ENCODE peak calls at places on chromosome 12, in eight cellular contexts. Z is psoas muscle, U is hepatocyte, O is pancreas, K is fibroblast of lung, T is tibial artery, J is SK-N-SH, G is transverse colon. Q is an unnamed sample. For H3K36me3 and H3K9me3, the result is how much of the 10 kb centered on the place peaks cover.

GRCh38 chr12:58393152-58393551 is 451.8 kb downstream of the ATP23 start:
- DNase-seq in Z (no peak), K (no peak), O (no peak), T (no peak), U (no peak), J (no peak), G (no peak), Q (no peak)

GRCh38 chr12:4134833-4135597 is 138.5 kb upstream of the CCND2 start:
- DNase-seq in K (no peak), T (no peak), O (no peak), G (no peak), Z (no peak), U (no peak), J (no peak), Q (no peak)

GRCh38 chr12:78120866-78121590 is 290.3 kb downstream of the NAV3 start:
- DNase-seq in T (no peak), U (no peak), O (no peak), J (peak), Z (no peak), K (peak), G (no peak), Q (no peak)

GRCh38 chr12:63419119-63419518 is 249.2 kb downstream of the DPY19L2 start:
- DNase-seq in J (no peak), Z (no peak), G (peak), T (no peak), O (no peak), U (peak), K (no peak), Q (no peak)

GRCh38 chr12:48109424-48109823 is 3.5 kb upstream of the SENP1 start:
- DNase-seq in T (no peak), G (no peak), U (no peak), Z (no peak), J (no peak), K (no peak), O (no peak), Q (no peak)

GRCh38 chr12:19709889-19710288 is 270.6 kb downstream of the AEBP2 start:
- DNase-seq in O (no peak), T (no peak), U (no peak), G (no peak), J (no peak), Z (no peak), K (no peak), Q (no peak)

GRCh38 chr12:55996715-55997534 is at the start of gene SUOX:
- DNase-seq in K (peak), O (peak), T (peak), Z (peak), G (peak), U (peak), J (peak), Q (peak)

GRCh38 chr12:55996201-55996714 is 818 bp upstream of the SUOX start:
- DNase-seq in J (peak), Z (peak), G (peak), O (no peak), T (peak), U (peak), K (peak), Q (peak)

GRCh38 chr12:2940564-2940963 is 18.6 kb upstream of the TEAD4 start:
- DNase-seq in G (no peak), Z (no peak), K (peak), O (no peak), J (no peak), U (no peak), T (no peak), Q (no peak)

GRCh38 chr12:106416273-106416672 is 58.7 kb downstream of the POLR3B start:
- DNase-seq in O (no peak), K (no peak), U (no peak), G (no peak), Z (no peak), J (no peak), T (no peak), Q (no peak)

GRCh38 chr12:69430942-69431603 is 39.1 kb upstream of the FRS2 start:
- DNase-seq in J (no peak), O (no peak), Z (no peak), T (no peak), G (no peak), K (no peak), U (no peak), Q (no peak)

GRCh38 chr12:107605293-107605692 is 80.3 kb upstream of the PWP1 start:
- DNase-seq in K (no peak), J (no peak), U (no peak), G (no peak), T (no peak), O (no peak), Z (no peak), Q (no peak)
- H3K36me3 ChIP-seq in K (under half), J (under half), U (under half), G (under half), T (under half), O (under half), Z (under half), Q (under half)

DNA sequence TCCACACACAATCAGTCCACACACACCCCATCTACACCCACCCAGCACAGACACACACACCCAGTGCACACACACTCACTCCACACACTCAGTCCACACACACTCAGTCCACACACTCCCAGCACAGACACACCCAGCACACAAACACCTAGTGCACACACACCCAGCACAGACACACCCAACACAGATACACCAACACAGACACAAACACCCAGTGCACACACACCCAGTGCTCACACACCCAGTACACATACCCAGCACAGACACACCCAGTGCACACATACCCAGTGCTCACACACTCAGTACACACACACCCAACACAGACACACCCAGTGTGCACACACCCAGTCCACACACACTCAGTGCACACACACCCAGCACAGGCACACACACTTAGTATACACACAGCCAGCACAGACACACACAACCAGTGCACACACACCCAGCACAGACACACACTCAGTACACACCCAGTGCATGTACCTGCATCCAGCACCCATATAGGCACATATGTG is 63.8 kb downstream of the ADGRD1 start:
- DNase-seq in K (no peak), U (no peak), O (no peak), G (no peak), Z (no peak), T (no peak), J (no peak), Q (no peak)
- H3K9me3 ChIP-seq in K (under half), U (under half), O (under half), G (under half), Z (under half), T (under half), J (under half), Q (under half)

GRCh38 chr12:109580684-109581333 is 7.2 kb downstream of the MVK start:
- DNase-seq in K (no peak), T (no peak), Z (no peak), O (no peak), J (no peak), G (no peak), U (no peak), Q (no peak)
- H3K36me3 ChIP-seq in K (under half), T (under half), Z (under half), O (under half), J (under half), G (under half), U (under half), Q (half or more)

DNA sequence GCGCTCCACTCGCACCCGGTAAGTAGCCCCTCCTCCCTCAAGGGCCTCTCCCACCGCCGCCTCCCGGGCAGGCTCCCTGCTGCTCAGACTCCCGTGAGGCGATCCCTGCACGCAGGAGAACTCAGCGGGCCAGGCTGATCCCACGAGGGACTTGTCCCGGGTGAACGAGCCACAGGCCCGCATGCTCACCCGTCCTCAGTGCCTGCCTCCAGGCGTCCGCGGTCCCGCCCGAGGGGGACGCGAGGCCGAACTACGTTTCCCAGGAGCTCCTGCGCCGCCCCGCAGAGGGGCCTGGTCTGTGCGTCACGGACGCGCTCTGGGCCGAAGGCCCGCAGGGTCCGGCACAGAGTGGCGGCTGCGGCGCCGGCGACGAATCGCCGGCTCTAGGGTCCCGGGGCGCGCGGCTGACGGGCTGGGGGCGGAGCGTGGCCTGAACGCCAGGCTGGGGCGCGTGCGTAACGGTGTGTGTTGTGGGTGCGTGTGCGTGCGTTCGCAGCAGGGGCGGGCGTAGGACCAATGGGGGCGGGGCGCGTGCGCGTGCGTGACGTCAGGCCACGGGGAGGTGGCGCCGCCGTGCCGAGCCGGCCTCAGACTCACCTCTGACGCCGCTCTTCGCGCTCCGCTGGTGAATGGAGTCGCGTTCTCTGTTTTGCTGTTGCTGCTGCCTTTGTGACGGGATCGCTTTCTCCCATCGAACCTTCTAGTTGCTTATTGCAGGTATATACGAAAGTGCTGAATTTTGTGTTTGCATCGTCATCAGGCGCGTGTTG is at the start of the genes ZNF10 and ZNF891:
- DNase-seq in K (peak), O (peak), U (peak), J (peak), G (peak), T (peak), Z (peak), Q (peak)
- H3K9me3 ChIP-seq in K (under half), O (under half), U (under half), J (under half), G (half or more), T (under half), Z (half or more), Q (half or more)

GRCh38 chr12:67638694-67639093 is 9.9 kb upstream of the DYRK2 start:
- DNase-seq in O (no peak), U (no peak), Z (no peak), J (no peak), G (no peak), K (no peak), T (no peak), Q (no peak)

GRCh38 chr12:67633708-67634107 is 14.8 kb upstream of the DYRK2 start:
- DNase-seq in O (no peak), G (no peak), Z (no peak), U (no peak), T (peak), K (no peak), J (no peak), Q (no peak)

GRCh38 chr12:67640863-67641262 is 7.7 kb upstream of the DYRK2 start:
- DNase-seq in Z (no peak), K (no peak), J (no peak), G (no peak), T (no peak), O (no peak), U (peak), Q (no peak)

GRCh38 chr12:67634167-67634793 is 14.3 kb upstream of the DYRK2 start:
- DNase-seq in T (peak), J (no peak), K (no peak), U (no peak), O (no peak), Z (no peak), G (no peak), Q (no peak)

GRCh38 chr12:67637718-67638117 is 10.8 kb upstream of the DYRK2 start:
- DNase-seq in K (no peak), O (no peak), G (no peak), U (no peak), T (no peak), J (no peak), Z (no peak), Q (no peak)
- H3K36me3 ChIP-seq in K (under half), O (under half), G (under half), U (under half), T (under half), J (under half), Z (under half), Q (under half)

DNA sequence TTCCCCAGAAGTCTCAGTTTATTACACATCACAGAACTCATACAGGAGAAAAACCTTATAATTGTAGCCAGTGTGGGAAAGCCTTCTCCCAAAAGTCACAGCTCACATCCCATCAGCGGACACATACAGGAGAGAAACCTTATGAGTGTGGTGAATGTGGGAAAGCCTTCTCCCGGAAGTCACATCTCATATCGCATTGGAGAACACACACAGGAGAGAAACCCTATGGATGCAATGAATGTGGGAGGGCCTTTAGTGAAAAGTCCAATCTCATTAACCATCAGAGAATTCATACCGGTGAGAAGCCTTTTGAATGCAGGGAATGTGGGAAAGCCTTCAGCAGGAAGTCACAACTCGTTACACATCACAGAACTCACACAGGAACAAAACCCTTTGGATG is 20.1 kb downstream of the ZNF84 start:
- DNase-seq in G (no peak), J (no peak), T (no peak), U (no peak), Z (no peak), O (no peak), K (peak), Q (no peak)
- H3K9me3 ChIP-seq in G (half or more), J (half or more), T (half or more), U (half or more), Z (half or more), O (under half), K (under half), Q (half or more)

DNA sequence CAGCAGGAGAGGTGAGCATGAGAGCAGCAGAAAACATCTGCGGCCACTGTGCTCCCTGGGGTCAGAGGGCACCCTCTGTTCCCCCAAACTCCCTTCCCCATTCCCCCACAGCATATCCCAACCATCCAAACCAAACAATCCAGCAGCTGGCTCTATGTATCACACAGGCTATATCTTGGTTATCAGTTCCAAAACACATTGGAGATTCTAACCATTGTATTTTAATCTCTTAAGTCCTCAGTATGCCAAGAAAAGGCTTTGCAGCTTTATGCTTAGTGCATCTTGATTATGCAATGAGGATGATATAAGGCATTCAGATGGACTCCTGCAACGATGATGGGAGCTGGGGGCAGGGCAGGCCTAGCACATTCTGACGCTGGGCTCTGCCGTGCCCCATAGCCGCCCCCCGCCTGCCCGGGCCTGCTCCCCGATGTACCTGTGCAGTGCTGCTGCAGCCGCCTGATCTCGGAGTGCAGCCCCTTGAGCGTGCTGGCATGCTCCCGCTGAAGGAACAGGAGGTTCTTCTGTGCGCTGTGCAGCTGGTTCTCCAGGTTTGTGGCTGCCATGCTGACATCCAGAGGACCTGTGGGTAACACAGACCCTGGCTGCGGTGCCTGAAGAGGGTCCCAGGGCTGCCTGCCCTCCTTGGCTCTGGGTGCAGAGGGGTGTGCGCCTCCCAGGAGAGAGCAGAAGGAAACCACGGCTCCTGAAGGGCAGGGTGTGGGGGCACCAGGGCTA is 29.6 kb downstream of the CCDC92 start:
- DNase-seq in O (no peak), U (no peak), Z (no peak), G (no peak), K (peak), T (no peak), J (no peak), Q (no peak)
- H3K36me3 ChIP-seq in O (under half), U (under half), Z (under half), G (under half), K (under half), T (under half), J (under half), Q (under half)

DNA sequence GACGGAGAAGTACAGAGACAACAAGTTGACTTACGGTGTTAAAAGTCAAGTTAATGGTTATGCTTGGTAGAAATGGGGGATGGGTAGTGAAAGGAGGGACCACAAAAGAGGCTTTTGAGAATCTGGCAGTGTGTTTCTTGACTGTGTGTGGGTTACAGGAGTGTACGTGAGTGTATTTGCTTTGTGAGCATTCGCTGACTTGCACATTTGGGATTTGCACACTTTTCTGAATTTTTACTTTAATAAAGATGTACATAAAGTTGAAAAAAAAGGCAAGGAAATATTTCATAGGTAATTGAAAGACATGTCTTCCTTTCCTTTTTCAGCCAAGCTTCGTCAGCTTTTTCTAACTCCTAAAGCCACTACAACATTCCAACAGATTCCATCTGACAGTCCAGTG is 28.6 kb upstream of the CCDC91 start:
- DNase-seq in Z (no peak), G (no peak), T (no peak), J (no peak), U (no peak), O (no peak), K (no peak), Q (no peak)
- H3K9me3 ChIP-seq in Z (under half), G (under half), T (under half), J (under half), U (under half), O (under half), K (under half), Q (under half)

GRCh38 chr12:52674416-52674775 is 5.8 kb downstream of the KRT1 start:
- DNase-seq in U (no peak), K (no peak), O (no peak), J (no peak), T (no peak), Z (no peak), G (no peak), Q (no peak)
- H3K36me3 ChIP-seq in U (under half), K (under half), O (under half), J (under half), T (under half), Z (under half), G (under half), Q (under half)